ENCODE peak calls at places on chromosomes 4 and X, in nine cellular contexts. One of them, this sample, is unnamed. For H3K36me3, the result is how much of the 10 kb centered on the place peaks cover.

GRCh38 chr4:78673258-78673817 is 102.8 kb upstream of the BMP2K start:
- DNase-seq in PC-3: no peak
- DNase-seq in HCT116: no peak
- DNase-seq in neural progenitor cell: no peak
- DNase-seq in lower lobe of right lung: no peak
- DNase-seq in GM23248: no peak
- DNase-seq in right lobe of liver: no peak
- DNase-seq in PC-9: no peak
- DNase-seq in endodermal cell: no peak
- DNase-seq in this sample: no peak

GRCh38 chrX:100830547-100830946 is 10.4 kb downstream of the CSTF2 start:
- DNase-seq in PC-3: no peak
- DNase-seq in right lobe of liver: no peak
- DNase-seq in lower lobe of right lung: no peak
- DNase-seq in HCT116: no peak
- DNase-seq in endodermal cell: no peak
- DNase-seq in neural progenitor cell: no peak
- DNase-seq in PC-9: no peak
- DNase-seq in GM23248: no peak
- DNase-seq in this sample: no peak

GRCh38 chrX:49163555-49164419 is 1.2 kb downstream of the MAGIX start:
- DNase-seq in neural progenitor cell: peak
- DNase-seq in PC-9: peak
- DNase-seq in endodermal cell: peak
- DNase-seq in right lobe of liver: peak
- DNase-seq in PC-3: peak
- DNase-seq in HCT116: peak
- DNase-seq in lower lobe of right lung: peak
- DNase-seq in GM23248: peak
- DNase-seq in this sample: peak

GRCh38 chr4:107736037-107736436 is 16.0 kb upstream of the PAPSS1 start:
- DNase-seq in PC-3: no peak
- DNase-seq in neural progenitor cell: no peak
- DNase-seq in GM23248: no peak
- DNase-seq in PC-9: no peak
- DNase-seq in lower lobe of right lung: no peak
- DNase-seq in HCT116: no peak
- DNase-seq in endodermal cell: no peak
- DNase-seq in right lobe of liver: no peak
- DNase-seq in this sample: no peak

GRCh38 chrX:69216911-69217310 is 51.7 kb upstream of the PJA1 start:
- DNase-seq in PC-9: no peak
- DNase-seq in right lobe of liver: no peak
- DNase-seq in PC-3: no peak
- DNase-seq in GM23248: no peak
- DNase-seq in HCT116: no peak
- DNase-seq in endodermal cell: no peak
- DNase-seq in neural progenitor cell: no peak
- DNase-seq in lower lobe of right lung: peak
- DNase-seq in this sample: no peak

GRCh38 chr4:172899861-172900260 is 268.8 kb upstream of the GALNT7 start:
- DNase-seq in endodermal cell: no peak
- DNase-seq in PC-3: peak
- DNase-seq in PC-9: no peak
- DNase-seq in neural progenitor cell: no peak
- DNase-seq in GM23248: no peak
- DNase-seq in right lobe of liver: no peak
- DNase-seq in HCT116: no peak
- DNase-seq in lower lobe of right lung: no peak
- DNase-seq in this sample: no peak

GRCh38 chrX:13126785-13127184 is 82.4 kb upstream of the FAM9C start:
- DNase-seq in GM23248: peak
- DNase-seq in lower lobe of right lung: no peak
- DNase-seq in PC-3: no peak
- DNase-seq in PC-9: no peak
- DNase-seq in neural progenitor cell: no peak
- DNase-seq in HCT116: no peak
- DNase-seq in right lobe of liver: no peak
- DNase-seq in endodermal cell: no peak
- DNase-seq in this sample: no peak

GRCh38 chrX:107729558-107730297 is 45.9 kb downstream of the TSC22D3 start:
- DNase-seq in HCT116: no peak
- DNase-seq in neural progenitor cell: no peak
- DNase-seq in lower lobe of right lung: no peak
- DNase-seq in endodermal cell: peak
- DNase-seq in PC-9: peak
- DNase-seq in right lobe of liver: no peak
- DNase-seq in GM23248: no peak
- DNase-seq in PC-3: peak
- DNase-seq in this sample: peak

GRCh38 chrX:104280609-104281008 is 25.9 kb upstream of the ESX1 start:
- DNase-seq in lower lobe of right lung: no peak
- DNase-seq in right lobe of liver: no peak
- DNase-seq in GM23248: no peak
- DNase-seq in neural progenitor cell: no peak
- DNase-seq in PC-9: no peak
- DNase-seq in PC-3: no peak
- DNase-seq in HCT116: no peak
- DNase-seq in endodermal cell: no peak
- DNase-seq in this sample: no peak

GRCh38 chrX:100931218-100931924 is 2.7 kb upstream of the XKRX start:
- DNase-seq in right lobe of liver: no peak
- DNase-seq in neural progenitor cell: no peak
- DNase-seq in lower lobe of right lung: no peak
- DNase-seq in PC-9: no peak
- DNase-seq in endodermal cell: no peak
- DNase-seq in PC-3: no peak
- DNase-seq in GM23248: no peak
- DNase-seq in HCT116: no peak
- DNase-seq in this sample: no peak

GRCh38 chrX:7950865-7951264 is 23.7 kb upstream of the PNPLA4 start:
- DNase-seq in neural progenitor cell: no peak
- DNase-seq in GM23248: no peak
- DNase-seq in PC-9: no peak
- DNase-seq in right lobe of liver: no peak
- DNase-seq in lower lobe of right lung: no peak
- DNase-seq in HCT116: no peak
- DNase-seq in PC-3: no peak
- DNase-seq in endodermal cell: no peak
- DNase-seq in this sample: no peak
- H3K27ac ChIP-seq in neural progenitor cell: no peak
- H3K27ac ChIP-seq in GM23248: no peak
- H3K27ac ChIP-seq in PC-9: no peak
- H3K27ac ChIP-seq in right lobe of liver: no peak
- H3K27ac ChIP-seq in lower lobe of right lung: no peak
- H3K27ac ChIP-seq in HCT116: no peak
- H3K27ac ChIP-seq in PC-3: no peak
- H3K27ac ChIP-seq in endodermal cell: no peak
- H3K27ac ChIP-seq in this sample: no peak

GRCh38 chr4:173990879-173991231 is 292.6 kb downstream of the FBXO8 start:
- DNase-seq in PC-3: no peak
- DNase-seq in endodermal cell: peak
- DNase-seq in lower lobe of right lung: no peak
- DNase-seq in GM23248: no peak
- DNase-seq in neural progenitor cell: peak
- DNase-seq in right lobe of liver: peak
- DNase-seq in HCT116: no peak
- DNase-seq in PC-9: no peak
- DNase-seq in this sample: peak
- H3K4me3 ChIP-seq in PC-3: no peak
- H3K4me3 ChIP-seq in endodermal cell: no peak
- H3K4me3 ChIP-seq in lower lobe of right lung: no peak
- H3K4me3 ChIP-seq in GM23248: no peak
- H3K4me3 ChIP-seq in neural progenitor cell: no peak
- H3K4me3 ChIP-seq in right lobe of liver: no peak
- H3K4me3 ChIP-seq in HCT116: no peak
- H3K4me3 ChIP-seq in PC-9: no peak
- H3K4me3 ChIP-seq in this sample: peak

DNA sequence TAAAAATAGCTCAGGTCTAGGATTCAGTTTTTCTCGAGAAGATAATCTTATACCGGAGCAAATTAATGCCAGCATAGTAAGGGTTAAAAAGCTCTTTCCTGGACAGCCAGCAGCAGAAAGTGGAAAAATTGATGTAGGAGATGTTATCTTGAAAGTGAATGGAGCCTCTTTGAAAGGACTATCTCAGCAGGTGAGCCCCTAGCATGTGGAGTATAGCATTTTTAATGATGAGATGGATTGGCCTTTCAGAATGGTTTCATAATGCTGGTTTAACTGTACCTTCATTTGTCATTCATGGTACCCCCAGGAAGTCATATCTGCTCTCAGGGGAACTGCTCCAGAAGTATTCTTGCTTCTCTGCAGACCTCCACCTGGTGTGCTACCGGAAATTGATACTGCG is 79.4 kb downstream of the SLC10A6 start:
- DNase-seq in endodermal cell: no peak
- DNase-seq in lower lobe of right lung: no peak
- DNase-seq in GM23248: no peak
- DNase-seq in PC-3: no peak
- DNase-seq in HCT116: no peak
- DNase-seq in PC-9: no peak
- DNase-seq in right lobe of liver: no peak
- DNase-seq in neural progenitor cell: no peak
- DNase-seq in this sample: no peak
- H3K36me3 ChIP-seq in endodermal cell: half or more
- H3K36me3 ChIP-seq in lower lobe of right lung: half or more
- H3K36me3 ChIP-seq in GM23248: half or more
- H3K36me3 ChIP-seq in PC-3: under half
- H3K36me3 ChIP-seq in HCT116: under half
- H3K36me3 ChIP-seq in PC-9: under half
- H3K36me3 ChIP-seq in right lobe of liver: under half
- H3K36me3 ChIP-seq in neural progenitor cell: half or more
- H3K36me3 ChIP-seq in this sample: under half

GRCh38 chr4:21815651-21816050 is 132.9 kb downstream of the KCNIP4 start:
- DNase-seq in right lobe of liver: no peak
- DNase-seq in PC-3: no peak
- DNase-seq in GM23248: no peak
- DNase-seq in HCT116: no peak
- DNase-seq in endodermal cell: no peak
- DNase-seq in neural progenitor cell: no peak
- DNase-seq in PC-9: no peak
- DNase-seq in lower lobe of right lung: no peak
- DNase-seq in this sample: no peak
- H3K27ac ChIP-seq in right lobe of liver: no peak
- H3K27ac ChIP-seq in PC-3: no peak
- H3K27ac ChIP-seq in GM23248: no peak
- H3K27ac ChIP-seq in HCT116: no peak
- H3K27ac ChIP-seq in endodermal cell: no peak
- H3K27ac ChIP-seq in neural progenitor cell: no peak
- H3K27ac ChIP-seq in PC-9: no peak
- H3K27ac ChIP-seq in lower lobe of right lung: no peak
- H3K27ac ChIP-seq in this sample: no peak

GRCh38 chr4:118352843-118353373 is at the start of gene PRSS12:
- DNase-seq in right lobe of liver: peak
- DNase-seq in GM23248: peak
- DNase-seq in lower lobe of right lung: peak
- DNase-seq in neural progenitor cell: peak
- DNase-seq in PC-3: peak
- DNase-seq in endodermal cell: peak
- DNase-seq in PC-9: peak
- DNase-seq in HCT116: peak
- DNase-seq in this sample: peak

GRCh38 chr4:118350961-118351360 is 1.8 kb downstream of the PRSS12 start:
- DNase-seq in GM23248: no peak
- DNase-seq in HCT116: no peak
- DNase-seq in endodermal cell: no peak
- DNase-seq in right lobe of liver: no peak
- DNase-seq in PC-3: no peak
- DNase-seq in PC-9: no peak
- DNase-seq in neural progenitor cell: no peak
- DNase-seq in lower lobe of right lung: no peak
- DNase-seq in this sample: no peak

GRCh38 chr4:118351851-118352827 is 664 bp downstream of the PRSS12 start:
- DNase-seq in PC-3: no peak
- DNase-seq in right lobe of liver: peak
- DNase-seq in neural progenitor cell: peak
- DNase-seq in endodermal cell: peak
- DNase-seq in GM23248: peak
- DNase-seq in HCT116: peak
- DNase-seq in lower lobe of right lung: peak
- DNase-seq in PC-9: no peak
- DNase-seq in this sample: no peak

GRCh38 chr4:118354913-118355312 is 2.1 kb upstream of the PRSS12 start:
- DNase-seq in lower lobe of right lung: no peak
- DNase-seq in right lobe of liver: no peak
- DNase-seq in GM23248: no peak
- DNase-seq in PC-9: no peak
- DNase-seq in neural progenitor cell: no peak
- DNase-seq in endodermal cell: no peak
- DNase-seq in PC-3: no peak
- DNase-seq in HCT116: no peak
- DNase-seq in this sample: no peak

DNA sequence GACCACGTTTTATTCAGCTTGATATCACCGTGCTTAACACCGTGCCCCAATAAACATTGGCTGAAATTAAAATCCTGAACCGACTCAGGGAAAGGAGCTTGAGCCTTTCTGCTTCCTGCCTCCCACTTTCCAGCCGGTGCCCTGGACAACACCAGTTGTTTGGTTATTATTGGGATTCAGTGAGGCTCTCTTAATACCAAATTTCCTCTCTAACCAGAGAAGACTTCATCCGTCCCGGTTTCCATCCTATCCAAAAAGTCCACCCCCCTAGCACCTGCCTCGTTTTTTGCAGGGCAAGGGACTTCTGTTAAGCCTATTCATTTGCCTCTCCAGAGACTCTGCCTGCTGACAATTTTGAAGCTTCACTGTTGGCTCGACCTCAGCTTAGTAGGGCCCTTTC is 649 bp upstream of the PRSS12 start:
- DNase-seq in PC-9: no peak
- DNase-seq in HCT116: no peak
- DNase-seq in neural progenitor cell: peak
- DNase-seq in endodermal cell: peak
- DNase-seq in lower lobe of right lung: no peak
- DNase-seq in GM23248: peak
- DNase-seq in right lobe of liver: no peak
- DNase-seq in PC-3: peak
- DNase-seq in this sample: no peak
- H3K4me3 ChIP-seq in PC-9: peak
- H3K4me3 ChIP-seq in HCT116: peak
- H3K4me3 ChIP-seq in neural progenitor cell: peak
- H3K4me3 ChIP-seq in endodermal cell: peak
- H3K4me3 ChIP-seq in lower lobe of right lung: peak
- H3K4me3 ChIP-seq in GM23248: peak
- H3K4me3 ChIP-seq in right lobe of liver: no peak
- H3K4me3 ChIP-seq in PC-3: peak
- H3K4me3 ChIP-seq in this sample: peak

DNA sequence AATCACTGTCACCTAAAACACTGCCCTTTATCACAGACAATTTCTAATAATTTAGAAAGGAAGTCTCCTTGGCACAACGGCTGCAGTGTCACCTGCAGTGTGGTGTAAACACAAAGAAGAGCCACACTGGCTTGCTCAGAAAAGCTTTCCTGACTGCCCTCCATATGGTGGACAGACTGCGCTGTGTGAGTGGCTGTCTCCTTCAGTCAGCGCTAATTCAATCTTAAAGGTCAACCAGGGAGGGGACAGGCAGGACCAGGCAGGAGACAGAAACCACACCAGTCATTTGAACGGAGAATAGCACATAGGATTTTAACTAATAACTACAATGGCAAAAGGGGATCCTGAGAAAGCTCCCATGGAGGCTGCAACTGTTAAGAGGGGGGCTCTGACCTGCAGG is 132.1 kb downstream of the NSUN7 start:
- DNase-seq in PC-3: no peak
- DNase-seq in right lobe of liver: no peak
- DNase-seq in lower lobe of right lung: no peak
- DNase-seq in PC-9: no peak
- DNase-seq in endodermal cell: no peak
- DNase-seq in neural progenitor cell: no peak
- DNase-seq in GM23248: no peak
- DNase-seq in HCT116: no peak
- DNase-seq in this sample: no peak
- H3K36me3 ChIP-seq in PC-3: under half
- H3K36me3 ChIP-seq in right lobe of liver: under half
- H3K36me3 ChIP-seq in lower lobe of right lung: half or more
- H3K36me3 ChIP-seq in PC-9: under half
- H3K36me3 ChIP-seq in endodermal cell: under half
- H3K36me3 ChIP-seq in neural progenitor cell: under half
- H3K36me3 ChIP-seq in GM23248: under half
- H3K36me3 ChIP-seq in HCT116: under half
- H3K36me3 ChIP-seq in this sample: under half